ENCODE peak calls at places on chromosomes 16 and 17, in five cellular contexts. S is right cardiac atrium, O is neuronal stem cell, L is cardiac muscle cell, B is dermis blood vessel endothelial cell. P is an unnamed sample.

GRCh38 chr17:83182620-83183063 is 103.2 kb downstream of the METRNL start:
- DNase-seq in S (no peak), O (no peak), L (no peak), B (no peak), P (peak)

GRCh38 chr16:7086842-7087616 is 245.6 kb upstream of the RBFOX1 start:
- DNase-seq in S (peak), O (peak), L (no peak), B (no peak), P (peak)

GRCh38 chr16:57755726-57756423 is 20.3 kb downstream of the KATNB1 start:
- DNase-seq in S (peak), O (no peak), L (no peak), B (no peak), P (no peak)

GRCh38 chr17:40177275-40177874 is at the start of gene RAPGEFL1:
- DNase-seq in S (peak), O (peak), L (peak), B (peak), P (no peak)

GRCh38 chr16:86046901-86047300 is 147.9 kb downstream of the IRF8 start:
- DNase-seq in S (no peak), O (no peak), L (no peak), B (no peak), P (no peak)

GRCh38 chr16:46765050-46765449 is 16.9 kb upstream of the MYLK3 start:
- DNase-seq in S (no peak), O (no peak), L (peak), B (no peak), P (peak)

GRCh38 chr17:18257268-18257681 is 1.3 kb downstream of the FLII start:
- DNase-seq in S (peak), O (no peak), L (no peak), B (no peak), P (no peak)

GRCh38 chr17:50584749-50585148 is 24.2 kb downstream of the CACNA1G start:
- DNase-seq in S (peak), O (no peak), L (no peak), B (no peak), P (no peak)

GRCh38 chr17:1583569-1583968 is 21.0 kb upstream of the PITPNA start:
- DNase-seq in S (no peak), O (no peak), L (no peak), B (no peak), P (no peak)

GRCh38 chr17:81516439-81516838 is 3.8 kb upstream of the ACTG1 start:
- DNase-seq in S (peak), O (no peak), L (no peak), B (no peak), P (no peak)

GRCh38 chr16:28163699-28164584 is 47.8 kb downstream of the XPO6 start:
- DNase-seq in S (no peak), O (no peak), L (peak), B (no peak), P (no peak)

GRCh38 chr17:55301521-55302406 is 37.0 kb downstream of the HLF start:
- DNase-seq in S (no peak), O (no peak), L (peak), B (no peak), P (no peak)

P was measured in SJCRH30.